ENCODE peak calls at places on chromosomes 16 and 17, in eight cellular contexts. M is HFFc6, F is Karpas-422, I is NCI-H1930, J is testis, K is left colon, X is H7, O is GDM1. P is an unnamed sample.

GRCh38 chr17:73644145-73645049 is at the start of gene SDK2:
- DNase-seq in F (no peak), M (no peak), O (no peak), I (no peak), K (no peak), J (peak), X (peak), P (no peak)

GRCh38 chr17:82338858-82339633 is 5.5 kb upstream of the SECTM1 start:
- DNase-seq in I (no peak), J (peak), M (peak), F (no peak), K (peak), O (no peak), X (peak), P (peak)

GRCh38 chr17:28033972-28034714 is 8.3 kb upstream of the NLK start:
- DNase-seq in O (no peak), I (no peak), X (no peak), M (peak), F (peak), J (no peak), K (no peak), P (peak)

GRCh38 chr17:74877592-74878543 is 5.1 kb upstream of the FDXR start:
- DNase-seq in M (no peak), K (peak), O (no peak), I (no peak), J (no peak), F (no peak), X (no peak), P (no peak)

GRCh38 chr17:72952220-72952619 is 140.3 kb downstream of the SLC39A11 start:
- DNase-seq in F (no peak), O (no peak), X (peak), K (no peak), I (no peak), J (peak), M (no peak), P (no peak)

GRCh38 chr16:86594712-86595111 is 16.4 kb downstream of the FOXL1 start:
- DNase-seq in O (no peak), F (no peak), K (no peak), J (no peak), M (no peak), I (no peak), X (no peak), P (no peak)

GRCh38 chr17:72404872-72405271 is 284.1 kb downstream of the SOX9 start:
- DNase-seq in F (no peak), O (no peak), K (no peak), M (peak), J (no peak), I (no peak), X (no peak), P (peak)

GRCh38 chr17:78315355-78316114 is 44.3 kb downstream of the SOCS3 start:
- DNase-seq in X (peak), I (no peak), F (peak), J (peak), M (peak), K (peak), O (peak), P (peak)

GRCh38 chr17:73396429-73397277 is 84.9 kb upstream of the CDC42EP4 start:
- DNase-seq in I (no peak), J (no peak), M (no peak), F (no peak), X (peak), O (no peak), K (no peak), P (no peak)

GRCh38 chr17:73371285-73371684 is 59.5 kb upstream of the CDC42EP4 start:
- DNase-seq in K (no peak), F (no peak), O (peak), M (peak), I (no peak), X (no peak), J (no peak), P (peak)

GRCh38 chr17:79019631-79020584 is 4.1 kb upstream of the C1QTNF1 start:
- DNase-seq in J (peak), X (peak), M (peak), F (peak), O (no peak), K (peak), I (no peak), P (peak)

GRCh38 chr17:31593806-31594205 is 202.3 kb downstream of the RAB11FIP4 start:
- DNase-seq in O (no peak), F (no peak), I (no peak), X (no peak), M (peak), K (no peak), J (no peak), P (no peak)

GRCh38 chr17:82103588-82104451 is 5.8 kb upstream of the FASN start:
- DNase-seq in K (peak), M (no peak), F (no peak), O (no peak), J (peak), X (peak), I (no peak), P (no peak)

GRCh38 chr16:47311738-47312505 is 148.9 kb downstream of the ITFG1 start:
- DNase-seq in I (no peak), M (no peak), J (no peak), O (no peak), K (no peak), F (peak), X (peak), P (peak)

GRCh38 chr17:19327039-19327776 is 35.3 kb downstream of the B9D1 start:
- DNase-seq in J (no peak), X (no peak), M (peak), I (no peak), O (no peak), F (no peak), K (no peak), P (peak)

GRCh38 chr16:5188318-5189025 is 90.9 kb upstream of the EEF2KMT start:
- DNase-seq in I (no peak), J (no peak), M (no peak), X (no peak), K (no peak), F (no peak), O (no peak), P (no peak)

GRCh38 chr17:42135664-42136653 is 13.4 kb downstream of the HSPB9 start:
- DNase-seq in I (no peak), M (peak), F (no peak), J (peak), O (no peak), X (no peak), K (peak), P (peak)

GRCh38 chr16:56340864-56341365 is 84.4 kb downstream of the AMFR start:
- DNase-seq in I (no peak), O (no peak), X (no peak), J (no peak), M (no peak), F (no peak), K (no peak), P (no peak)

GRCh38 chr16:71426880-71427615 is 14.8 kb downstream of the TLE7 start:
- DNase-seq in F (no peak), J (no peak), O (no peak), M (no peak), I (no peak), X (peak), K (no peak), P (no peak)

GRCh38 chr17:83078378-83079339 is 750 bp upstream of the METRNL start:
- DNase-seq in I (no peak), F (no peak), O (no peak), X (peak), M (no peak), J (no peak), K (no peak), P (no peak)

GRCh38 chr16:51849715-51850114 is 697.2 kb downstream of the TOX3 start:
- DNase-seq in J (no peak), F (no peak), X (no peak), O (no peak), M (no peak), K (no peak), I (no peak), P (no peak)

GRCh38 chr16:85245307-85246172 is 133.3 kb upstream of the CIBAR2 start:
- DNase-seq in K (peak), M (peak), F (peak), J (peak), O (peak), X (peak), I (peak), P (peak)

GRCh38 chr17:49111934-49112333 is 20.6 kb upstream of the B4GALNT2 start:
- DNase-seq in J (no peak), M (no peak), F (no peak), O (no peak), I (no peak), X (no peak), K (no peak), P (no peak)

GRCh38 chr17:41773190-41773588 is 13.3 kb downstream of the JUP start:
- DNase-seq in O (no peak), J (no peak), I (no peak), K (peak), X (peak), F (no peak), M (peak), P (peak)

GRCh38 chr16:10939649-10940206 is 2.5 kb downstream of the DEXI start:
- DNase-seq in F (no peak), M (no peak), O (no peak), X (no peak), J (no peak), I (no peak), K (no peak), P (no peak)

GRCh38 chr16:1825864-1826690 is 548 bp downstream of the HAGH start:
- DNase-seq in K (no peak), J (no peak), M (peak), X (no peak), F (peak), O (peak), I (peak), P (no peak)

GRCh38 chr16:12228607-12229499 is 252.3 kb downstream of the SNX29 start:
- DNase-seq in M (peak), F (peak), X (peak), J (peak), I (peak), K (peak), O (peak), P (peak)

GRCh38 chr17:29510953-29511352 is 55.9 kb downstream of the ABHD15 start:
- DNase-seq in X (no peak), K (no peak), O (no peak), I (no peak), F (no peak), M (no peak), J (no peak), P (no peak)

GRCh38 chr17:21539146-21539545 is 153.2 kb upstream of the KCNJ18 start:
- DNase-seq in X (no peak), O (no peak), M (peak), F (no peak), J (no peak), I (no peak), K (no peak), P (peak)

GRCh38 chr16:87132361-87133014 is 184.7 kb downstream of the C16orf95 start:
- DNase-seq in X (peak), M (peak), J (peak), I (no peak), O (no peak), K (no peak), F (no peak), P (peak)

GRCh38 chr17:45345554-45346254 is 28.9 kb upstream of the MAP3K14 start:
- DNase-seq in X (no peak), O (peak), K (no peak), M (peak), J (peak), I (no peak), F (no peak), P (no peak)

GRCh38 chr16:3508736-3509135 is 7.9 kb downstream of the CLUAP1 start:
- DNase-seq in M (no peak), F (no peak), X (no peak), O (no peak), J (no peak), K (no peak), I (no peak), P (no peak)

GRCh38 chr17:38925263-38925995 is at the start of gene LASP1NB:
- DNase-seq in I (no peak), M (no peak), J (peak), F (no peak), X (peak), K (no peak), O (no peak), P (no peak)

GRCh38 chr16:19907161-19907992 is 22.7 kb upstream of the GPRC5B start:
- DNase-seq in I (peak), O (peak), J (peak), X (peak), F (peak), K (no peak), M (peak), P (peak)

GRCh38 chr17:12812877-12813276 is 23.6 kb downstream of the ARHGAP44 start:
- DNase-seq in O (no peak), K (no peak), F (peak), M (no peak), J (no peak), I (no peak), X (no peak), P (no peak)

GRCh38 chr17:48180842-48181241 is 73.3 kb downstream of the SNX11 start:
- DNase-seq in X (no peak), K (no peak), F (no peak), I (no peak), M (no peak), O (no peak), J (no peak), P (no peak)